ENCODE peak calls at places on chromosome 1, in eight cellular contexts. D, V, Q, I, X, O, U and Z are unnamed samples.
A peak's percentile ranks its signal among the peaks of the same experiment; 100 is the strongest.

GRCh38 chr1:226349801-226350503 is 41.0 kb upstream of the LIN9 start:
- DNase-seq in D (no peak), Q (no peak), V (no peak), U (no peak), I (peak; percentile 50), X (peak; percentile 73), O (peak; percentile 36), Z (no peak)

GRCh38 chr1:46532498-46533178 is 18.8 kb downstream of the KNCN start:
- DNase-seq in Q (peak; percentile 63), V (peak; percentile 80), D (no peak), U (no peak), X (peak; percentile 92), O (peak; percentile 95), I (peak; percentile 64), Z (peak; percentile 47)

GRCh38 chr1:150925080-150925479 is 1.1 kb upstream of the SETDB1 start:
- DNase-seq in I (no peak), U (no peak), Q (no peak), X (no peak), D (no peak), O (no peak), V (no peak), Z (no peak)

GRCh38 chr1:223076382-223076781 is 66.7 kb downstream of the TLR5 start:
- DNase-seq in V (no peak), D (no peak), X (no peak), O (no peak), U (no peak), Q (no peak), I (no peak), Z (peak; percentile 37)

GRCh38 chr1:200837931-200838571 is 34.7 kb upstream of the GPR25 start:
- DNase-seq in Q (no peak), I (no peak), D (no peak), V (no peak), O (no peak), U (no peak), X (no peak), Z (no peak)

GRCh38 chr1:227886993-227887696 is 60.6 kb downstream of the WNT9A start:
- DNase-seq in Q (peak; percentile 62), V (peak; percentile 92), U (peak; percentile 92), O (peak; percentile 84), I (peak; percentile 27), X (peak; percentile 17), D (no peak), Z (peak; percentile 22)

GRCh38 chr1:76140227-76140626 is 65.7 kb downstream of the ST6GALNAC3 start:
- DNase-seq in Q (peak; percentile 10), U (no peak), D (no peak), I (no peak), X (no peak), O (no peak), V (no peak), Z (no peak)

GRCh38 chr1:32353886-32354570 is 8.3 kb downstream of the FAM229A start:
- DNase-seq in X (no peak), O (no peak), I (no peak), U (no peak), D (no peak), V (peak; percentile 84), Q (no peak), Z (no peak)

GRCh38 chr1:44681905-44682900 is 7.7 kb downstream of the ARMH1 start:
- DNase-seq in X (no peak), Q (no peak), V (no peak), D (no peak), I (no peak), O (no peak), U (no peak), Z (peak; percentile 31)

GRCh38 chr1:56578664-56578962 is 750 bp downstream of the PLPP3 start:
- DNase-seq in V (no peak), U (no peak), O (peak; percentile 80), Q (no peak), X (no peak), I (no peak), D (no peak), Z (peak; percentile 90)

GRCh38 chr1:56580771-56581170 is 1.4 kb upstream of the PLPP3 start:
- DNase-seq in X (no peak), D (no peak), O (no peak), Q (no peak), V (no peak), I (no peak), U (no peak), Z (no peak)

GRCh38 chr1:56577859-56578663 is 1.3 kb downstream of the PLPP3 start:
- DNase-seq in X (no peak), O (peak; percentile 74), U (no peak), D (no peak), I (peak; percentile 84), Q (peak; percentile 68), V (peak; percentile 78), Z (peak; percentile 86)

GRCh38 chr1:56576880-56577858 is 2.2 kb downstream of the PLPP3 start:
- DNase-seq in O (peak; percentile 54), X (peak; percentile 21), D (no peak), U (no peak), I (no peak), V (no peak), Q (no peak), Z (no peak)

DNA sequence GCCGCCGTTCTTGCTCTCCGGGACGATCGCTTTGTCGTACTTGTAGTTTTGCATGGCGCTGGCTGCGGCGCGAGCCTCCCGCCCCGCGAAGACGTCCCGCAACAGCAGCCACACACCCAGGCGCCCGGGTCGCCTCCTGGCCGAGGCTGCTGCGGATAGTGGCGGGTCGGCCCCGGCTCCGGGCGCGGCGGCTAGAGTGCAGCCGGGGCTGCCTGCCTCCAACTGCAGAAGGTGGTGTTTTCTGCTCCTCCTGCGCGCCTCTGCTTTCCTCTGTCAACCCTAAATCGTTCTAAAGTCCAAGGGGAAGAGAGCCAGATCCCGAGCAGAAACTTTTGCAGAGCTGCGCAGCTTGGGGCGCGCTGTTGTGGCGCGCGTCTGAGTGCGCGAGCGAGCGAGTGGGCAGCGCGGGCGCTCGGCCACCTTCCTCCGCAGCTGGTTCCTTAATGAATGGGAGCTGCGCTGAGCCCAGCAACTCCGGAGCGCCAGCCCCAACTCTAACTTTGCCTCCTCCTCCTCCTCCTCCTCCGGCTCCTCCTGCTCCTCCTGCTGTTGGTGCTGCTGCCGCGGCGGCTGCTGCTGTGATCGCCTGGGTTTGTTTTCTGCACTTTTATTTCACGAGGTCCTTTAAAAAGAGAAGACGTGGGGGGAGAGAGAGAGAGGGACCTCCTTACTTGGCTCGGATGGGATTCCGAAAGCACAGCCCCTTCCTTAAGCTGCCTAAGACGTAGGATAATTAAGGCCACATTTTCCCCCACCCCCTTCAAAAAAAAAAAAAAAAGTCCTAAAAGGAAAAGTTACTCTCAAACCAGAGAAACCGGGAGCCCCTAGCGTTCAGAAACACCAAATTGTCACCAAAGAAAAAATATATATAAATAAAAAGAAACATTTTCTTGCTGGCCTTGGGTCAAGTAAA is at the start of gene PLPP3:
- DNase-seq in X (peak; percentile 27), V (peak; percentile 95), Q (peak; percentile 83), D (no peak), U (peak; percentile 98), O (peak; percentile 81), I (peak; percentile 87), Z (peak; percentile 93)
- TF ChIP-seq POLR2AphosphoS5 in X (no peak), V (peak; percentile 91), Q (peak; percentile 89), D (no peak), U (peak; percentile 78), O (peak; percentile 70), I (peak; percentile 46), Z (peak; percentile 90)

GRCh38 chr1:204723131-204723787 is 37.7 kb upstream of the LRRN2 start:
- DNase-seq in U (no peak), I (no peak), V (peak; percentile 57), X (no peak), O (no peak), D (no peak), Q (no peak), Z (no peak)
- TF ChIP-seq EP300 in U (no peak), I (no peak), V (no peak), X (no peak), O (no peak), D (no peak), Q (no peak), Z (no peak)

DNA sequence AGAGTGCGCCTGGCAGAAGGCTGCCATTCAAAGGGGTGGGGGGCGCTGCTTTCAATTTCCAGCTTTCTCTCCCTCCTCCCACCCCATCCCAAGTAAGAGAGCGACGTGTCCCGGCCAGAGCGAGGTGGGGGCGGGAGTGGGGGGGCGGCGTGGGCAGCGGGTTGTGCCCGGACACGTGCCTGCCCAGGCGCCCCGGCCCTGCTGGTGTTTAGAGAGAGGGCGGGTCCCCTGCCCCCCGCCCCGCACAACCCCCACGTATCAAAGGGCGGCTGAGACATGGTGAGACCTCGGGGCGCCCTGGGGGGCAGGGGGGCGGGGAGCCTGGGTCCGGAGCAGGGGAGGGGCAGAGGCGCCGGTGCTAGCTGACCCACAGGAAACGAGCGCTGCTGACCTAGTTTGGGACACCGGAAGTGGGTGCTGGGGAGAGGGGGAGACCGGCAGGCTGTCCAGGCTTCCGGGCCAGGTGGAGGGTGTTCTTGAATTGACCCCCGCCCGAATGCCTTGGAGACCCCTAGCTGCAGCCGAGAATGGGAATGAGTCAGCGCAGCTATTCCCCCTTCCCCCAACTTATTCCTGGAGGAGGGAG is 1.3 kb downstream of the ZBTB7B start:
- DNase-seq in D (no peak), Q (peak; percentile 78), I (peak; percentile 76), O (peak; percentile 80), V (peak; percentile 92), U (no peak), X (peak; percentile 75), Z (peak; percentile 90)
- TF ChIP-seq CTCF in D (no peak), Q (no peak), I (no peak), O (no peak), V (no peak), U (no peak), X (no peak), Z (no peak)

GRCh38 chr1:198169704-198170103 is 12.9 kb downstream of the NEK7 start:
- DNase-seq in O (no peak), X (peak; percentile 14), V (no peak), I (no peak), U (no peak), D (no peak), Q (no peak), Z (no peak)
- TF ChIP-seq POLR2AphosphoS5 in O (no peak), X (no peak), V (no peak), I (no peak), U (no peak), D (no peak), Q (no peak), Z (no peak)